ENCODE peak calls at places on chromosomes 12 and 14, in five cellular contexts. M, G, J, E and U are unnamed samples.

GRCh38 chr12:2267624-2268477 is 215.1 kb downstream of the CACNA1C start:
- DNase-seq in M (no peak), G (peak), J (peak), E (peak), U (no peak)

GRCh38 chr12:39605501-39605900 is 14.1 kb downstream of the ABCD2 start:
- DNase-seq in M (no peak), G (no peak), J (peak), E (no peak), U (no peak)

GRCh38 chr14:68939893-68940613 is 39.0 kb downstream of the ACTN1 start:
- DNase-seq in M (peak), G (peak), J (peak), E (no peak), U (no peak)

GRCh38 chr12:114092981-114093380 is 126.9 kb upstream of the RBM19 start:
- DNase-seq in M (no peak), G (no peak), J (no peak), E (no peak), U (no peak)

GRCh38 chr12:10067259-10067658 is 31.5 kb downstream of the CLEC1A start:
- DNase-seq in M (no peak), G (no peak), J (no peak), E (no peak), U (no peak)

GRCh38 chr14:74514471-74514932 is 20.9 kb downstream of the ISCA2 start:
- DNase-seq in M (peak), G (peak), J (peak), E (no peak), U (no peak)

GRCh38 chr14:20848955-20849570 is 42.1 kb upstream of the RNASE3 start:
- DNase-seq in M (no peak), G (no peak), J (no peak), E (no peak), U (no peak)

GRCh38 chr14:68444449-68445168 is 348.3 kb downstream of the ZFP36L1 start:
- DNase-seq in M (no peak), G (peak), J (peak), E (no peak), U (no peak)

GRCh38 chr14:92513204-92513965 is at the start of gene RIN3:
- DNase-seq in M (peak), G (no peak), J (peak), E (peak), U (no peak)

GRCh38 chr12:113298861-113299545 is 35.9 kb downstream of the SLC8B1 start:
- DNase-seq in M (peak), G (peak), J (peak), E (no peak), U (peak)

GRCh38 chr14:105533811-105534498 is 7.6 kb downstream of the TMEM121 start:
- DNase-seq in M (no peak), G (no peak), J (no peak), E (no peak), U (no peak)

GRCh38 chr12:18479266-18479665 is 217.9 kb downstream of the PIK3C2G start:
- DNase-seq in M (no peak), G (peak), J (no peak), E (no peak), U (no peak)

GRCh38 chr14:72291908-72292688 is 359.9 kb downstream of the RGS6 start:
- DNase-seq in M (no peak), G (no peak), J (peak), E (no peak), U (no peak)

GRCh38 chr14:104694991-104695659 is 5.7 kb downstream of the INF2 start:
- DNase-seq in M (no peak), G (no peak), J (peak), E (no peak), U (no peak)

GRCh38 chr14:31206536-31207286 is 882 bp downstream of the HECTD1 start:
- DNase-seq in M (peak), G (peak), J (peak), E (peak), U (peak)

GRCh38 chr12:131803995-131804521 is 24.1 kb upstream of the MMP17 start:
- DNase-seq in M (peak), G (no peak), J (peak), E (no peak), U (no peak)

GRCh38 chr12:95203477-95203843 is 13.8 kb downstream of the FGD6 start:
- DNase-seq in M (no peak), G (no peak), J (no peak), E (no peak), U (no peak)

GRCh38 chr12:114673169-114673833 is 10.7 kb downstream of the TBX3 start:
- DNase-seq in M (peak), G (peak), J (peak), E (peak), U (no peak)

GRCh38 chr12:76740501-76740900 is 23.4 kb upstream of the ZDHHC17 start:
- DNase-seq in M (no peak), G (no peak), J (no peak), E (no peak), U (no peak)

GRCh38 chr12:53065975-53066593 is 13.1 kb downstream of the SPRYD3 start:
- DNase-seq in M (peak), G (no peak), J (peak), E (peak), U (no peak)

GRCh38 chr12:49334226-49334625 is 2.8 kb downstream of the C1QL4 start:
- DNase-seq in M (no peak), G (no peak), J (no peak), E (no peak), U (no peak)

GRCh38 chr12:116130431-116130830 is 147.1 kb downstream of the MED13L start:
- DNase-seq in M (no peak), G (no peak), J (peak), E (no peak), U (no peak)

GRCh38 chr12:114888458-114888857 is 204.5 kb upstream of the TBX3 start:
- DNase-seq in M (no peak), G (no peak), J (peak), E (no peak), U (no peak)

GRCh38 chr12:132606466-132606865 is 3.9 kb downstream of the LRCOL1 start:
- DNase-seq in M (no peak), G (no peak), J (no peak), E (no peak), U (no peak)

GRCh38 chr12:28409892-28410291 is 219.6 kb downstream of the CCDC91 start:
- DNase-seq in M (no peak), G (no peak), J (peak), E (no peak), U (no peak)

GRCh38 chr14:103576371-103577024 is 13.7 kb downstream of the COA8 start:
- DNase-seq in M (peak), G (peak), J (peak), E (peak), U (peak)

GRCh38 chr14:73723411-73723798 is 9.2 kb upstream of the PNMA1 start:
- DNase-seq in M (no peak), G (no peak), J (peak), E (no peak), U (no peak)

GRCh38 chr14:23034498-23035302 is at the start of gene PSMB5:
- DNase-seq in M (peak), G (peak), J (peak), E (peak), U (no peak)

GRCh38 chr14:93113678-93114067 is 2.1 kb downstream of the ITPK1 start:
- DNase-seq in M (no peak), G (no peak), J (no peak), E (peak), U (peak)

GRCh38 chr12:64890873-64891468 is 66.5 kb downstream of the TBC1D30 start:
- DNase-seq in M (no peak), G (no peak), J (peak), E (no peak), U (no peak)

GRCh38 chr12:106914796-106915634 is 40.7 kb upstream of the TMEM263 start:
- DNase-seq in M (no peak), G (no peak), J (no peak), E (no peak), U (no peak)

DNA sequence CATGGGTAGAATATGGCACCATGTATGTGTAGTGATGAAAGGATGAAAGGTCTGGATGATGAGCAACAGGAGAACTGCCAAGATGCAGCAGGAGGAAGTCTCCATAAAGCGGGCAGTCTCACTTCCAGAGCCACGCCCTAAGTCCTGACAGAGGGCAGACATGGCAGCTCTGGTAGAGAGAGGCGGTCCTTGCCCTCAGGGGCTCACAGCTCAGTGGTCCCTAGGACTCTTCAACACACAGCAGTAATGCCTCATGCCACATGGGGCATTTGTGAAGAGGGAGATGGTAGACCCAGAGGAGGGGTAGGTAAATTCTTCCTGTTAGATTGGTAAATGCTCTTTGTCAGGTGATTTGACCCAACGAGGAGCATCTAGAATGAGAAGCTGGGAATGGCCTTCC is 1088.4 kb downstream of the BCL11B start:
- DNase-seq in M (no peak), G (no peak), J (no peak), E (no peak), U (no peak)
- H3K27ac ChIP-seq in M (no peak), G (no peak), J (no peak), E (no peak), U (no peak)

DNA sequence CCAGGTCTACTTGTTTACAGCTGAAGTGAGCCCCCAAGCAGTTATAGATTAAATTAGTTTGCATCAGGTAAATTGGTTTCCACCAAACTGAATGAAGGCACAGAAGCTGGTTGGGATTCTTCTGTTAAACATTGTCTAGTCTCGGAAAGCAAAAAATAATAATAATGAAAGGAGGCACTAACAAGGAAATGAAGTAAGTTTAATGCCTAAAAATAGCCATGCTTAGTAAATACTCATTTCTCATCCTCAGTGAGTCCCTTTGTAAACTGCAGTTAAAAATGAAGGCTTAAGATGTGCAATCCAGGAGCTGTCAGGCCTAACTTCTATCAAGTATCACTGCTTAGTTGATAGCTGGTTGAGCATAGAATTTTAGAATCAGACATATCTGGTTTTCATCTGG is 113.5 kb downstream of the BTG1 start:
- DNase-seq in M (no peak), G (no peak), J (no peak), E (no peak), U (no peak)
- H3K27ac ChIP-seq in M (no peak), G (peak), J (no peak), E (no peak), U (no peak)

DNA sequence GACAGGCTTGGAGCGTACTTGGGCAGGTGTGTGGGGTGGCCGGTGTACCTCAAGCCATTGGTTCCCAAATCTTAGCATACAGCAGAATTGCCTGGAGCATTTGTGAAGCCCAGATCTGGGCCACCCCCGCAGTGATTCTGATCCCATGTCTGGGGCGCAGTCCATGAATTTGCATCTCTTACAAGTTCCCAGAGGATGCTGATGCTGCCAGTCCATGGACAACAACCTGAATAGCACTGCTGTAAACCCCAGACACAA is 18.2 kb upstream of the MLEC start:
- DNase-seq in M (no peak), G (no peak), J (no peak), E (no peak), U (no peak)
- H3K27ac ChIP-seq in M (no peak), G (no peak), J (no peak), E (no peak), U (no peak)

GRCh38 chr12:24851341-24851740 is 97.6 kb downstream of the BCAT1 start:
- DNase-seq in M (no peak), G (no peak), J (no peak), E (no peak), U (no peak)
- H3K27ac ChIP-seq in M (no peak), G (no peak), J (no peak), E (no peak), U (no peak)

GRCh38 chr12:32680787-32681186 is 1.7 kb downstream of the DNM1L start:
- DNase-seq in M (no peak), G (no peak), J (no peak), E (no peak), U (no peak)
- H3K27ac ChIP-seq in M (no peak), G (peak), J (no peak), E (no peak), U (no peak)

GRCh38 chr14:83799230-83799629 is 1730.7 kb upstream of the FLRT2 start:
- DNase-seq in M (no peak), G (no peak), J (no peak), E (no peak), U (no peak)

DNA sequence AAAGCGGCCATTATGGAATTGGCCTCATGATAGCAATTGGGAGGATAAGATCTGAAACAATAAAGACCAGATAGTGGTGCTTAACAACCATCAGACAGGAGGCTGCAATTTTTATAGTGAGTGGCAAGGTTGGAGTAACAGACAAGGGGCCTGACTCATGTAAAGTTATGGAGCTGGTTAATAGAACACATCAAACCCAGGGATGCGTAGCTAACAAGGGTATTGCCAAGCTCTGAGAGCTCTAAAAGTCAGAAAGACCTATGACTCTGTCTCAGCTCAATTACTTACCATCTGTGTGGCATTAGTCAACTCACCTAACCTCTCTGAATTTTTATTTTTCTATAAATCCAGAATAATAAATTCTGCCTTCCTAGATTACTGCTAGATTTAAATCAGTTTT is 1731.5 kb upstream of the FLRT2 start:
- DNase-seq in M (no peak), G (no peak), J (no peak), E (no peak), U (no peak)
- H3K27ac ChIP-seq in M (no peak), G (no peak), J (no peak), E (no peak), U (no peak)

GRCh38 chr12:11150832-11151231 is 16.4 kb upstream of the TAS2R30 start:
- DNase-seq in M (no peak), G (no peak), J (no peak), E (no peak), U (no peak)
- H3K27ac ChIP-seq in M (no peak), G (no peak), J (no peak), E (no peak), U (no peak)

GRCh38 chr12:87816186-87816585 is 213.0 kb downstream of the C12orf50 start:
- DNase-seq in M (no peak), G (no peak), J (peak), E (no peak), U (no peak)
- H3K27ac ChIP-seq in M (no peak), G (no peak), J (no peak), E (no peak), U (no peak)

GRCh38 chr14:100155049-100155621 is 4.3 kb downstream of the DEGS2 start:
- DNase-seq in M (no peak), G (peak), J (no peak), E (peak), U (no peak)

GRCh38 chr14:100155881-100156645 is 3.4 kb downstream of the DEGS2 start:
- DNase-seq in M (no peak), G (peak), J (no peak), E (no peak), U (no peak)

GRCh38 chr14:100159107-100159864 is at the start of gene DEGS2:
- DNase-seq in M (no peak), G (no peak), J (no peak), E (peak), U (no peak)

GRCh38 chr14:100158566-100159106 is 809 bp downstream of the DEGS2 start:
- DNase-seq in M (no peak), G (no peak), J (no peak), E (no peak), U (no peak)

GRCh38 chr14:100156776-100157175 is 2.7 kb downstream of the DEGS2 start:
- DNase-seq in M (no peak), G (no peak), J (no peak), E (no peak), U (no peak)
- H3K27ac ChIP-seq in M (no peak), G (peak), J (no peak), E (no peak), U (no peak)

GRCh38 chr14:52352546-52352945 is 38.4 kb downstream of the PTGER2 start:
- DNase-seq in M (no peak), G (no peak), J (no peak), E (no peak), U (no peak)
- H3K27ac ChIP-seq in M (no peak), G (no peak), J (no peak), E (no peak), U (no peak)